ENCODE peak calls at places on chromosomes 3 and 15, in five cellular contexts. D, F, U, M and Y are unnamed samples.

GRCh38 chr15:44598892-44599291 is 61.9 kb downstream of the EIF3J start:
- DNase-seq in F (peak), M (no peak), D (no peak), U (no peak), Y (peak)

GRCh38 chr3:18559323-18559972 is 134.3 kb upstream of the SATB1 start:
- DNase-seq in F (peak), D (peak), M (peak), U (peak), Y (peak)

GRCh38 chr15:39270221-39270835 is 310.6 kb upstream of the THBS1 start:
- DNase-seq in U (no peak), M (no peak), F (no peak), D (no peak), Y (no peak)

GRCh38 chr15:48963524-48964113 is at the start of gene SHC4:
- DNase-seq in U (peak), M (peak), D (peak), F (peak), Y (peak)

GRCh38 chr3:177824841-177825240 is 627.6 kb upstream of the TBL1XR1 start:
- DNase-seq in U (no peak), M (no peak), F (no peak), D (no peak), Y (no peak)

GRCh38 chr3:190811775-190812480 is 50.6 kb downstream of the GMNC start:
- DNase-seq in F (peak), U (peak), D (no peak), M (no peak), Y (no peak)

GRCh38 chr3:150610785-150611184 is 7.7 kb downstream of the SELENOT start:
- DNase-seq in F (peak), M (no peak), D (no peak), U (no peak), Y (no peak)

GRCh38 chr3:49657208-49657915 is 16.8 kb upstream of the APEH start:
- DNase-seq in D (no peak), F (no peak), M (no peak), U (no peak), Y (no peak)

GRCh38 chr15:77066961-77067690 is 3.8 kb downstream of the TSPAN3 start:
- DNase-seq in U (peak), M (no peak), F (peak), D (no peak), Y (peak)

GRCh38 chr3:126465928-126466564 is 9.6 kb downstream of the ZXDC start:
- DNase-seq in M (no peak), F (no peak), U (no peak), D (peak), Y (no peak)

GRCh38 chr3:141498592-141499223 is 11.9 kb downstream of the RASA2 start:
- DNase-seq in D (peak), U (no peak), M (no peak), F (peak), Y (peak)

GRCh38 chr3:69386535-69387385 is 872 bp upstream of the FRMD4B start:
- DNase-seq in U (no peak), F (no peak), M (no peak), D (no peak), Y (no peak)

GRCh38 chr3:69384379-69384778 is 1.5 kb downstream of the FRMD4B start:
- DNase-seq in F (no peak), U (no peak), D (no peak), M (no peak), Y (no peak)

GRCh38 chr3:69385033-69385722 is 710 bp downstream of the FRMD4B start:
- DNase-seq in F (no peak), M (no peak), U (no peak), D (no peak), Y (no peak)

GRCh38 chr3:69388241-69388640 is 2.4 kb upstream of the FRMD4B start:
- DNase-seq in U (no peak), F (no peak), M (no peak), D (no peak), Y (no peak)

DNA sequence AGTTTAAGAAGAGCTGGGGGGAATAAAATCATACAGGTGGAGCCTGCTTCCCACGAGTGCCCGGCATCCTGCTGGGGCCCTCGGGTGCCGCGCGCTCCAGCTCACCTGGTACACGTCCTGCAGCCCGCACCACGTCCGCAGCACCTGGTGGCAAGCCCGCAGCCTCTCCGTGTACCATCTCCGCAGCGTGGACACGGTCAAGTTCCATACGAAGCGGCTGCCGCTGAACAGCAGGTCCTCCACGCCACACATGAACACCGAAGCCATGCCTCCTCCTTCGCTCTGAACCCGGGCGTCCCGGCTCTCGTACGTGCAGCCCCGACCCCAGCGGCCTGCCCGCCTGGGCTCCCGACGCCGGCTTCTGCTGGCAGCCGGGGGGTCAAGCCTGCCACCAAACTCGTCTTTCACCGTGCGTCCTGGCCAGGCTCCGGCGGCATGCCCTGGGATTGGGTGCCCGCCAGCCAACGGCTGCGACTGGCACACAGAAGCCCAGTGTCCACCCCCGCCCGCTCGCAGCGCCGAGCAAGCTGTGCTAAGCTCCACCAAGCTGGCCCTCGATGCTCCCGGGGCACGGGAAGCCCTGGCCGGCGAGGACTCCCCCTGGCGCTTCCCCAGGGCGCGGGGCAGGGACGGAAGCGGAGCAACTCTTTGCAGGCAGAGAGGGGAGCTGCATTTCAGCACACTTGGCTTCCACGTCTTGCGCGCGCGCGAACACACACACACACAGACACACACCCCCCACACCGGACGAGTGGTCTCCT is at the start of gene FRMD4B:
- DNase-seq in M (peak), F (peak), D (peak), U (peak), Y (peak)
- TF ChIP-seq CTCF in M (no peak), F (peak), D (peak), U (peak), Y (peak)

DNA sequence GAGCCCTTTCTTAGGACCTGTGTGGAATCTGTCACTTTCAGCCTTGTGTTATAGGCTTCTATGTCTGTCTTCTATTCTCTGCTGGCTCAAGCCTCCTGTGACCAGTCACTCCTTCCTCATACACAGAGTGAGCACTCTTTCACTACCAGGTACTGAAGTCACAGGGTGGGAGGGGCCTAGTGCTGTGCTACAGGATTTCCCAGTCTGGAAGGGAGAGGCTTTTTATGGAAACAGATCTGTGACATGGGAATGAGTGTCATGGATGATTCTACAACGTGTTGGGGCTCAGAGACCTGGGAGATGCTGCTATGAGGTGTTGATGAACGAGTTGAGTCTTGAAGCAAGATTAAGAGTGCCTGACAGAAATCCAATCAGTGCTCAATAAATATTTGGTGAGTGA is 100.5 kb downstream of the PDCD6IP start:
- DNase-seq in F (no peak), D (no peak), U (no peak), M (no peak), Y (no peak)
- TF ChIP-seq CTCF in F (no peak), D (no peak), U (no peak), M (no peak), Y (no peak)

DNA sequence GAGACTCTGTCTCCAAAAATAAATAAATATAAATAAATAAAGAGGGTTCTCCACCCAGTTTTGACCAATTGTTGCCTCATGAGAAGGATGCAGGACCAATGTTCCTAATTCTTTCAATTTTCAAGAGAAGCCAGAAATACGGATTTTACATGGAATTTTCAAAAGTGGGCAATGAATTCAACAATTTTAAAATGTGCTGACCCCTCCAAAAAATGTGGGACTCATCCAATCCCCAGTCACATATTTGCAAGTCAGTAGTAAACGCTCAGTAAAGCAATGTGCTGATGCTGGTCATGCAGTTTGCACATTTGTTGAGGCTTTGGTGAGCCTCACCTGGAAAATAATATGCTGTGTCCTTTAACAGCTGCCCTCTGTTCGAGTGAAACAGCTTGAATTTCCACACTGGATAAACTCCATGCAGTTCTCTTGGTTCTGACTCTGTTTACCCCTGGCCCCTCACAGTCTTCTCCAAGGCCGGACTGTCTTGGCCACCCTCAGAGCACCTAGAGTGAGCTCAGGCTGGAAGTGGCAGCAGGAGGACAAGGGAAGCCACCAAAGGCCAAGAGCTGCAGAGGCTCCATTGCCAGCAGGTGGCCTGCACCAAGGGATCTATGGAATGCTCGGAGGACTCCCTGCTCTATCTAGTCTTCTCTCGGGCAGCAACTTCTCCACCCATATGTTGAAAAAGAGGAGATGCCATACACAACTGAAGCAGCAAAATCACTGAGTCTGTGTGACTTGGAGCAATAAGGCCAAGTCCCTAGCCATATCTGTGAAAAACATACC is 246.8 kb downstream of the UACA start:
- DNase-seq in D (no peak), F (no peak), U (no peak), M (no peak), Y (no peak)
- TF ChIP-seq CTCF in D (no peak), F (no peak), U (no peak), M (no peak), Y (no peak)

GRCh38 chr3:148950806-148951205 is 40.5 kb upstream of the GYG1 start:
- DNase-seq in D (no peak), F (peak), M (no peak), U (no peak), Y (no peak)
- TF ChIP-seq CTCF in D (no peak), F (peak), M (no peak), U (peak), Y (peak)

DNA sequence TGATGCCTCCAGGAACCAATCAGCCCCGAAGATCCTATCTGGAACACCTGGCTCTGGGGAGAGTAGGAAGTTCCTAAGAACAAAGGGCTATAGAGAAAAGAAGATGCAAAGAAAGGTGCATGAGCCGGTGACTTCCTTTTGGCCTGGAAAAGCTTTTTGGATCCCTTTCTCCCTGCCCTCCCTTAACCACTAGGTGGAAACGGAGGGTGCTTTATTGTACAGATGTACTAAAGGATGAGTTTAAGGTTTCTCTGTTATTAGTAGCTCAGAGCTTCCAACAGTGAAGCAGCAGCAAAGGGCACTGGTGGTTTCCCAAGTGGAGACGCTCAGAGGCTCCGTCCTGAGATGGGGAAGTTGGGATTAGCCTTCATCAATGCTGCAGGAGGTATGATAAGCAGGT is 6.0 kb upstream of the ADGRG7 start:
- DNase-seq in U (peak), F (peak), D (no peak), M (no peak), Y (no peak)
- TF ChIP-seq CTCF in U (peak), F (peak), D (no peak), M (no peak), Y (peak)

GRCh38 chr15:40345867-40346578 is 4.8 kb upstream of the PHGR1 start:
- DNase-seq in D (peak), F (no peak), U (peak), M (no peak), Y (no peak)
- TF ChIP-seq CTCF in D (no peak), F (no peak), U (no peak), M (no peak), Y (no peak)

DNA sequence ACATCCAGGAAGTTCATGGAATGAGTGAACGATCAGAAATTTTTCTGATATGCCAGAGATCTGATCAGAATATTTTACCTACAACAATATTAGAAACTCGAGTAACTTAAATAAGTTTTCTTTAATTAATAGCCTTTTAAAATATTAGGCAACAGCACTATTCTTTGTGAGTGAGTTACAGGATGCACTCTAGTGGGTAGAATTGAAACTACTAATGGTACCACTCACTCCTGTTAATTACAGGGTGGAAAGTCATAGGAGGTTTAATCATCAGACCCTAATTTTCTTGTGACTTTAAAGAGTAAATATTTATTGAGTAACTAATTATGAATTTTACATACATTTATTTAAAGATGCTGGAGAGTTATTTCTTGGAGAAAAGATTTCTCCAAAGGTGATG is 217.3 kb downstream of the CACNA2D3 start:
- DNase-seq in D (no peak), M (no peak), F (no peak), U (no peak), Y (no peak)
- TF ChIP-seq CTCF in D (no peak), M (no peak), F (no peak), U (peak), Y (peak)